ENCODE peak calls at places on chromosomes 6 and 20, in five cellular contexts. One of them, this sample, is unnamed.

GRCh38 chr6:40743226-40743625 is 156.1 kb upstream of the LRFN2 start:
- DNase-seq in breast epithelium: no peak
- DNase-seq in SJCRH30: peak
- DNase-seq in prostate gland: no peak
- DNase-seq in GM23338: peak
- DNase-seq in this sample: peak

GRCh38 chr6:156877126-156877863 is 100.1 kb downstream of the ARID1B start:
- DNase-seq in breast epithelium: no peak
- DNase-seq in SJCRH30: no peak
- DNase-seq in prostate gland: no peak
- DNase-seq in GM23338: no peak
- DNase-seq in this sample: no peak

GRCh38 chr6:1792989-1793388 is 183.3 kb downstream of the FOXC1 start:
- DNase-seq in breast epithelium: no peak
- DNase-seq in SJCRH30: peak
- DNase-seq in prostate gland: no peak
- DNase-seq in GM23338: peak
- DNase-seq in this sample: peak

GRCh38 chr6:108608453-108609275 is 47.9 kb downstream of the FOXO3 start:
- DNase-seq in breast epithelium: no peak
- DNase-seq in SJCRH30: peak
- DNase-seq in prostate gland: no peak
- DNase-seq in GM23338: no peak
- DNase-seq in this sample: no peak

GRCh38 chr6:26187981-26188635 is 100.9 kb downstream of the HFE start:
- DNase-seq in breast epithelium: no peak
- DNase-seq in SJCRH30: peak
- DNase-seq in prostate gland: no peak
- DNase-seq in GM23338: peak
- DNase-seq in this sample: peak

GRCh38 chr6:124961784-124962611 is at the start of gene RNF217:
- DNase-seq in breast epithelium: no peak
- DNase-seq in SJCRH30: peak
- DNase-seq in prostate gland: peak
- DNase-seq in GM23338: peak
- DNase-seq in this sample: peak

GRCh38 chr6:138393871-138394783 is 9.9 kb upstream of the HEBP2 start:
- DNase-seq in breast epithelium: no peak
- DNase-seq in SJCRH30: no peak
- DNase-seq in prostate gland: no peak
- DNase-seq in GM23338: no peak
- DNase-seq in this sample: no peak

GRCh38 chr6:85865665-85866372 is 223.1 kb upstream of the SYNCRIP start:
- DNase-seq in breast epithelium: no peak
- DNase-seq in SJCRH30: peak
- DNase-seq in prostate gland: peak
- DNase-seq in GM23338: no peak
- DNase-seq in this sample: peak

GRCh38 chr6:111646942-111647341 is 41.3 kb upstream of the TRAF3IP2 start:
- DNase-seq in breast epithelium: no peak
- DNase-seq in SJCRH30: peak
- DNase-seq in prostate gland: no peak
- DNase-seq in GM23338: no peak
- DNase-seq in this sample: no peak

GRCh38 chr20:757509-757908 is 10.8 kb downstream of the SLC52A3 start:
- DNase-seq in breast epithelium: no peak
- DNase-seq in SJCRH30: no peak
- DNase-seq in prostate gland: no peak
- DNase-seq in GM23338: no peak
- DNase-seq in this sample: no peak

GRCh38 chr6:44527191-44527960 is 139.9 kb downstream of the CDC5L start:
- DNase-seq in breast epithelium: no peak
- DNase-seq in SJCRH30: no peak
- DNase-seq in prostate gland: no peak
- DNase-seq in GM23338: no peak
- DNase-seq in this sample: no peak

GRCh38 chr20:24027229-24027628 is 38.6 kb upstream of the GGTLC1 start:
- DNase-seq in breast epithelium: no peak
- DNase-seq in SJCRH30: peak
- DNase-seq in prostate gland: peak
- DNase-seq in GM23338: no peak
- DNase-seq in this sample: no peak

GRCh38 chr20:51631011-51631950 is 88.8 kb upstream of the NFATC2 start:
- DNase-seq in breast epithelium: no peak
- DNase-seq in SJCRH30: peak
- DNase-seq in prostate gland: peak
- DNase-seq in GM23338: no peak
- DNase-seq in this sample: no peak

GRCh38 chr6:4323322-4323721 is 187.9 kb upstream of the ECI2 start:
- DNase-seq in breast epithelium: no peak
- DNase-seq in SJCRH30: no peak
- DNase-seq in prostate gland: no peak
- DNase-seq in GM23338: no peak
- DNase-seq in this sample: no peak

GRCh38 chr6:22764521-22764920 is 195.2 kb downstream of the HDGFL1 start:
- DNase-seq in breast epithelium: no peak
- DNase-seq in SJCRH30: peak
- DNase-seq in prostate gland: no peak
- DNase-seq in GM23338: no peak
- DNase-seq in this sample: no peak

GRCh38 chr20:22909436-22909835 is 125.7 kb upstream of the SSTR4 start:
- DNase-seq in breast epithelium: no peak
- DNase-seq in SJCRH30: no peak
- DNase-seq in prostate gland: no peak
- DNase-seq in GM23338: no peak
- DNase-seq in this sample: no peak

GRCh38 chr6:108343894-108344293 is 49.0 kb downstream of the AFG1L start:
- DNase-seq in breast epithelium: no peak
- DNase-seq in SJCRH30: no peak
- DNase-seq in prostate gland: no peak
- DNase-seq in GM23338: no peak
- DNase-seq in this sample: no peak

GRCh38 chr6:126873351-126873750 is 245.1 kb upstream of the RSPO3 start:
- DNase-seq in breast epithelium: no peak
- DNase-seq in SJCRH30: no peak
- DNase-seq in prostate gland: no peak
- DNase-seq in GM23338: no peak
- DNase-seq in this sample: no peak

GRCh38 chr6:40889137-40889832 is 149.7 kb downstream of the UNC5CL start:
- DNase-seq in breast epithelium: no peak
- DNase-seq in SJCRH30: no peak
- DNase-seq in prostate gland: no peak
- DNase-seq in GM23338: no peak
- DNase-seq in this sample: no peak

GRCh38 chr6:16700202-16700997 is 60.9 kb downstream of the ATXN1 start:
- DNase-seq in breast epithelium: no peak
- DNase-seq in SJCRH30: no peak
- DNase-seq in prostate gland: no peak
- DNase-seq in GM23338: peak
- DNase-seq in this sample: no peak

GRCh38 chr6:75094614-75095321 is 111.1 kb downstream of the COL12A1 start:
- DNase-seq in breast epithelium: no peak
- DNase-seq in SJCRH30: no peak
- DNase-seq in prostate gland: no peak
- DNase-seq in GM23338: no peak
- DNase-seq in this sample: no peak

GRCh38 chr20:48789185-48789668 is 38.6 kb downstream of the PREX1 start:
- DNase-seq in breast epithelium: no peak
- DNase-seq in SJCRH30: no peak
- DNase-seq in prostate gland: no peak
- DNase-seq in GM23338: no peak
- DNase-seq in this sample: no peak

GRCh38 chr6:168126566-168127383 is 47.8 kb upstream of the FRMD1 start:
- DNase-seq in breast epithelium: peak
- DNase-seq in SJCRH30: no peak
- DNase-seq in prostate gland: no peak
- DNase-seq in GM23338: no peak
- DNase-seq in this sample: peak

GRCh38 chr6:105370316-105370715 is 32.6 kb downstream of the PREP start:
- DNase-seq in breast epithelium: no peak
- DNase-seq in SJCRH30: no peak
- DNase-seq in prostate gland: no peak
- DNase-seq in GM23338: no peak
- DNase-seq in this sample: no peak

GRCh38 chr20:46621492-46621891 is 29.8 kb downstream of the SLC13A3 start:
- DNase-seq in breast epithelium: no peak
- DNase-seq in SJCRH30: no peak
- DNase-seq in prostate gland: no peak
- DNase-seq in GM23338: no peak
- DNase-seq in this sample: no peak

GRCh38 chr6:139597781-139598368 is 223.4 kb upstream of the CITED2 start:
- DNase-seq in breast epithelium: no peak
- DNase-seq in SJCRH30: no peak
- DNase-seq in prostate gland: peak
- DNase-seq in GM23338: no peak
- DNase-seq in this sample: no peak

GRCh38 chr6:25301358-25301757 is 22.2 kb downstream of the CARMIL1 start:
- DNase-seq in breast epithelium: no peak
- DNase-seq in SJCRH30: no peak
- DNase-seq in prostate gland: no peak
- DNase-seq in GM23338: no peak
- DNase-seq in this sample: no peak

GRCh38 chr20:35643045-35643444 is 21.7 kb downstream of the CPNE1 start:
- DNase-seq in breast epithelium: no peak
- DNase-seq in SJCRH30: no peak
- DNase-seq in prostate gland: no peak
- DNase-seq in GM23338: no peak
- DNase-seq in this sample: no peak

GRCh38 chr20:62922451-62922921 is 3.8 kb downstream of the DIDO1 start:
- DNase-seq in breast epithelium: no peak
- DNase-seq in SJCRH30: no peak
- DNase-seq in prostate gland: peak
- DNase-seq in GM23338: no peak
- DNase-seq in this sample: no peak

DNA sequence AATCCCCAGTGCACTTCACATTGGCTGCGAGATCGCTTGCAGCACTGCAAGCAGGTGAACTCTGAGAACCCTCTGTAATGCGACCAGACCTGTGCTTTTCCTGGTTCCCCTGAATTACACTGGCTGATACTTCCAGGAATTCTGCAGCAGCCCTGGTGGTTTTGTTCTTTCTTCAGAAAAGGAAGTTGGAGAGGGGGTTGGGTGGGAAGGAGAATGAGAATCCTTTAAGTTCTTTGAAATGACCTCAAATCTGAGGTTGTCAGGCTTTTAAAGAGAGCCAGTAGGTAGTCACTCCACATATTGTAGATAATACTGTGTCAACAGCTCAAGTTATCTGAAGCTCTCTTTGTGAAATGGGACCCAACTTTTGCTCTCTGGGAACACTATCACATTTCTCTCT is 62.4 kb downstream of the GCNT2 start:
- DNase-seq in breast epithelium: no peak
- DNase-seq in SJCRH30: no peak
- DNase-seq in prostate gland: no peak
- DNase-seq in GM23338: peak
- DNase-seq in this sample: no peak
- H3K4me3 ChIP-seq in breast epithelium: no peak
- H3K4me3 ChIP-seq in SJCRH30: no peak
- H3K4me3 ChIP-seq in prostate gland: no peak
- H3K4me3 ChIP-seq in GM23338: peak
- H3K4me3 ChIP-seq in this sample: no peak

GRCh38 chr20:44956410-44956809 is 3.8 kb downstream of the TOMM34 start:
- DNase-seq in breast epithelium: no peak
- DNase-seq in SJCRH30: no peak
- DNase-seq in prostate gland: peak
- DNase-seq in GM23338: no peak
- DNase-seq in this sample: no peak

GRCh38 chr20:44958276-44958675 is 1.9 kb downstream of the TOMM34 start:
- DNase-seq in breast epithelium: no peak
- DNase-seq in SJCRH30: no peak
- DNase-seq in prostate gland: no peak
- DNase-seq in GM23338: no peak
- DNase-seq in this sample: no peak

GRCh38 chr20:44954198-44954597 is 6.0 kb downstream of the TOMM34 start:
- DNase-seq in breast epithelium: no peak
- DNase-seq in SJCRH30: no peak
- DNase-seq in prostate gland: no peak
- DNase-seq in GM23338: no peak
- DNase-seq in this sample: no peak

GRCh38 chr20:44952731-44953130 is 7.5 kb downstream of the TOMM34 start:
- DNase-seq in breast epithelium: no peak
- DNase-seq in SJCRH30: no peak
- DNase-seq in prostate gland: no peak
- DNase-seq in GM23338: no peak
- DNase-seq in this sample: no peak

GRCh38 chr20:44955270-44955669 is 4.9 kb downstream of the TOMM34 start:
- DNase-seq in breast epithelium: no peak
- DNase-seq in SJCRH30: no peak
- DNase-seq in prostate gland: no peak
- DNase-seq in GM23338: no peak
- DNase-seq in this sample: no peak
- H3K4me3 ChIP-seq in breast epithelium: no peak
- H3K4me3 ChIP-seq in SJCRH30: no peak
- H3K4me3 ChIP-seq in prostate gland: no peak
- H3K4me3 ChIP-seq in GM23338: no peak
- H3K4me3 ChIP-seq in this sample: no peak

DNA sequence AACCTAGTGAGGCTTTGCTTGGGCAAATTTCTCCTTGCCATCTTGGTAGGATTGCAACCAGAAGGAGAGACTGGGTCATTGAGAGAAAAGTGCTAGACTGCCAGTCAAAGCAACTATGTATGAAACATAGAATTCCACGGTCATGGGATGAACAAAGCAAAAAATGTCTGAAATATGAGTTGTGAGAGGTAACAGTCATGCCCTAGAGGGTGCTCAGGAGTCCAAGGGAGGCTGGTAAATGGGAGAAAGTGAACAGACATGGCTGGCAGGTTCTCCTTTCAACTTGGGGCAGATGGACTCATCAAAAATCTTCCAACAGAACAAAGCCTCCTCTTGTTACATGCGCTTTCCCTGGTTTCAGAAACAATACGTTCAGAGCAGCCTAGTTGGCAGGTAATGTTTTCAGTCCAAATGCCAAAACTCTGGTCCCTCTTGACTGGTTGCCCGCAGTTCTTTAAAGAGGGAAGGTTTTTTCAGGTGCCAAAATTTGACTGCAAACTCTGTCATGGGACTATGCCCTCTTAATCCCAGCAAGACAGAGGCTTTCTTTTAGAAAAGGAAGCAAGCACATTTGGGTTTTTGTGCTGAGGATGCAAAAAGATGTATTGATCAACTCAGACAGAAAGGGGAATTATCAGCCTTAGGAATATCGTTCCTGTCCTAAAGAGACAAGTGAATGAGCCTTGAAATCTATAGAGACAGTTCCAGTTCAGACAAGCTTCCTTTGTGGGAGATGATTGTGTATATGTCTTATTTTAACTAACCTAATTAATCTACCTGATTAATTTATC is 68.5 kb upstream of the SASH1 start:
- DNase-seq in breast epithelium: no peak
- DNase-seq in SJCRH30: no peak
- DNase-seq in prostate gland: no peak
- DNase-seq in GM23338: no peak
- DNase-seq in this sample: no peak
- H3K4me3 ChIP-seq in breast epithelium: no peak
- H3K4me3 ChIP-seq in SJCRH30: no peak
- H3K4me3 ChIP-seq in prostate gland: no peak
- H3K4me3 ChIP-seq in GM23338: no peak
- H3K4me3 ChIP-seq in this sample: no peak

GRCh38 chr20:3681931-3682820 is at the start of gene ADAM33:
- DNase-seq in breast epithelium: no peak
- DNase-seq in SJCRH30: no peak
- DNase-seq in prostate gland: no peak
- DNase-seq in GM23338: peak
- DNase-seq in this sample: peak
- H3K4me3 ChIP-seq in breast epithelium: peak
- H3K4me3 ChIP-seq in SJCRH30: no peak
- H3K4me3 ChIP-seq in prostate gland: peak
- H3K4me3 ChIP-seq in GM23338: peak
- H3K4me3 ChIP-seq in this sample: peak

This sample was measured in H7.